ENCODE peak calls at places on chromosomes 13 and 19, in eight cellular contexts. One of them, this sample, is unnamed.

GRCh38 chr19:7904074-7905020 is 670 bp downstream of the MAP2K7 start:
- DNase-seq in mesendoderm: peak; percentile 46
- DNase-seq in H1: no peak
- DNase-seq in mesenchymal stem cell: peak; percentile 41
- DNase-seq in adipocyte: peak; percentile 73
- DNase-seq in NT2/D1: no peak
- DNase-seq in PC-3: no peak
- DNase-seq in fibroblast of lung: no peak
- DNase-seq in this sample: peak; percentile 75

GRCh38 chr13:32178763-32179162 is 136.4 kb downstream of the ZAR1L start:
- DNase-seq in mesendoderm: no peak
- DNase-seq in H1: no peak
- DNase-seq in mesenchymal stem cell: no peak
- DNase-seq in adipocyte: no peak
- DNase-seq in NT2/D1: no peak
- DNase-seq in PC-3: no peak
- DNase-seq in fibroblast of lung: no peak
- DNase-seq in this sample: no peak

GRCh38 chr19:3792114-3792513 is 5.9 kb upstream of the MATK start:
- DNase-seq in mesendoderm: no peak
- DNase-seq in H1: no peak
- DNase-seq in mesenchymal stem cell: no peak
- DNase-seq in adipocyte: no peak
- DNase-seq in NT2/D1: no peak
- DNase-seq in PC-3: peak; percentile 4
- DNase-seq in fibroblast of lung: no peak
- DNase-seq in this sample: no peak

GRCh38 chr19:29662278-29662603 is 3.0 kb upstream of the PLEKHF1 start:
- DNase-seq in mesendoderm: no peak
- DNase-seq in H1: no peak
- DNase-seq in mesenchymal stem cell: no peak
- DNase-seq in adipocyte: no peak
- DNase-seq in NT2/D1: no peak
- DNase-seq in PC-3: no peak
- DNase-seq in fibroblast of lung: no peak
- DNase-seq in this sample: no peak

GRCh38 chr19:31715249-31715944 is 366.2 kb upstream of the TSHZ3 start:
- DNase-seq in mesendoderm: peak; percentile 55
- DNase-seq in H1: no peak
- DNase-seq in mesenchymal stem cell: peak; percentile 6
- DNase-seq in adipocyte: no peak
- DNase-seq in NT2/D1: no peak
- DNase-seq in PC-3: no peak
- DNase-seq in fibroblast of lung: peak; percentile 27
- DNase-seq in this sample: no peak

GRCh38 chr19:6767357-6768235 is at the start of gene SH2D3A:
- DNase-seq in mesendoderm: peak; percentile 98
- DNase-seq in H1: peak; percentile 98
- DNase-seq in mesenchymal stem cell: peak; percentile 19
- DNase-seq in adipocyte: peak; percentile 36
- DNase-seq in NT2/D1: peak; percentile 86
- DNase-seq in PC-3: peak; percentile 99
- DNase-seq in fibroblast of lung: peak; percentile 11
- DNase-seq in this sample: peak; percentile 98

GRCh38 chr13:23289917-23290357 is 109.2 kb downstream of the SGCG start:
- DNase-seq in mesendoderm: no peak
- DNase-seq in H1: no peak
- DNase-seq in mesenchymal stem cell: no peak
- DNase-seq in adipocyte: peak; percentile 12
- DNase-seq in NT2/D1: no peak
- DNase-seq in PC-3: peak; percentile 16
- DNase-seq in fibroblast of lung: peak; percentile 45
- DNase-seq in this sample: peak; percentile 22

GRCh38 chr19:18520848-18521691 is 800 bp downstream of the ELL start:
- DNase-seq in mesendoderm: peak; percentile 33
- DNase-seq in H1: peak; percentile 59
- DNase-seq in mesenchymal stem cell: peak; percentile 46
- DNase-seq in adipocyte: peak; percentile 60
- DNase-seq in NT2/D1: no peak
- DNase-seq in PC-3: no peak
- DNase-seq in fibroblast of lung: no peak
- DNase-seq in this sample: peak; percentile 70

GRCh38 chr13:98528663-98529064 is 48.2 kb downstream of the STK24 start:
- DNase-seq in mesendoderm: no peak
- DNase-seq in H1: no peak
- DNase-seq in mesenchymal stem cell: no peak
- DNase-seq in adipocyte: no peak
- DNase-seq in NT2/D1: no peak
- DNase-seq in PC-3: no peak
- DNase-seq in fibroblast of lung: peak; percentile 63
- DNase-seq in this sample: no peak

DNA sequence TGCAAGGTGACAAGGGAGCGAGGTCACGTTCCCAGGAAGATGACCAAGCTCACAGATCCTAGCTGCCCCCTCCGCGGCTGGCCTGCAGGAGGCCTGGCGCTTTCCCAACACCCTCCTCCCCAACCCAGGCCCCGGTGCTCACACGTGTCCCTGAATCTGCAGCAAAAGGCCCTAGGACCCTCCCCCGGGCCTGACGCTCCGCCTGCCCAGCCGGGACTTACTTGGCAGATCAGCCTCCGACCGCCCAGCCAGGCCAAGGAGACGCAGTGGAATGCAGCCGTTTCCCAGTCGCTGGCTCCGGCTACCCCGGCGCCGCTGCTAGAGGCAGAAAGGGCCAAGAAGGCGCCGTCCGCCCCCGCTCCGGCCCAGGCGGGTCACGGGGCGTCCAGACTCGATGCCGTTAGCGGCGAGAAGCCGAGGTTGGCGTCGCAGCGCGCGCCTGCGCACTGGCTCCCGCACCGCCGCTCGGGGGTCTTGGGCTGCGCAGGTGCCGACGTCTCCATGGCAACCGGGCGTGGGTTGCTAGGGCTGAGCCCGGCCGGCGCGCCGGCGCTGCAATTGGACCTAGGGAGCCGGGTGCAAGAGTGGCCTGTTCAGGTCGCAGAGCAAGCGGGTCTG is at the start of gene PNMA8A:
- DNase-seq in mesendoderm: peak; percentile 91
- DNase-seq in H1: peak; percentile 94
- DNase-seq in mesenchymal stem cell: peak; percentile 84
- DNase-seq in adipocyte: peak; percentile 85
- DNase-seq in NT2/D1: peak; percentile 70
- DNase-seq in PC-3: no peak
- DNase-seq in fibroblast of lung: peak; percentile 85
- DNase-seq in this sample: peak; percentile 14
- H3K9ac ChIP-seq in mesendoderm: peak within 1 kb of the TSS; percentile 78
- H3K9ac ChIP-seq in H1: peak within 1 kb of the TSS; percentile 75
- H3K9ac ChIP-seq in mesenchymal stem cell: peak within 1 kb of the TSS; percentile 72
- H3K9ac ChIP-seq in adipocyte: peak within 1 kb of the TSS; percentile 78
- H3K9ac ChIP-seq in NT2/D1: peak within 1 kb of the TSS; percentile 74
- H3K9ac ChIP-seq in PC-3: no peak within 1 kb of the TSS
- H3K9ac ChIP-seq in fibroblast of lung: peak within 1 kb of the TSS; percentile 43
- H3K9ac ChIP-seq in this sample: no peak within 1 kb of the TSS

DNA sequence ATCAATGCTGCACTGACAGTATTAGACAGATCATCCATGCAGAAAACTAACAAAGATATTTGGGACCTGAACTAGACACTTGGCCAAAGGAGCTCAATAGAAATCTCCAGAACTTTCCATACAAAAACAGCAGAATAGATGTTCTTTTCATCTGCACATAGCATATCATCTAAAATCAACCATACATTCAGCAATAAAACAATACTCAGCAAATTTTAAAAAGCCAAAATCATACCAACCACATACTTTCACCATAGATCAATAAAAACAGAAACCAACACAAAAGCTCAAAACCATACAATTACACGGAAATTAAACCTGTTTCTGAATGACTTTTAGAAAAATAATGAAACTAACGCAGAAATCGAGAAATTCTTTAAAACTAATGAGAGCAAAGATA is 592.6 kb downstream of the SLITRK5 start:
- DNase-seq in mesendoderm: no peak
- DNase-seq in H1: no peak
- DNase-seq in mesenchymal stem cell: no peak
- DNase-seq in adipocyte: no peak
- DNase-seq in NT2/D1: no peak
- DNase-seq in PC-3: no peak
- DNase-seq in fibroblast of lung: no peak
- DNase-seq in this sample: no peak
- H3K4me3 ChIP-seq in mesendoderm: no peak overlapping the region
- H3K4me3 ChIP-seq in H1: no peak overlapping the region
- H3K4me3 ChIP-seq in mesenchymal stem cell: no peak overlapping the region
- H3K4me3 ChIP-seq in adipocyte: no peak overlapping the region
- H3K4me3 ChIP-seq in NT2/D1: no peak overlapping the region
- H3K4me3 ChIP-seq in PC-3: no peak overlapping the region
- H3K4me3 ChIP-seq in fibroblast of lung: no peak overlapping the region
- H3K4me3 ChIP-seq in this sample: peak overlapping the region; percentile 8

GRCh38 chr19:15455996-15456395 is 6.2 kb upstream of the WIZ start:
- DNase-seq in mesendoderm: no peak
- DNase-seq in H1: no peak
- DNase-seq in mesenchymal stem cell: no peak
- DNase-seq in adipocyte: no peak
- DNase-seq in NT2/D1: no peak
- DNase-seq in PC-3: no peak
- DNase-seq in fibroblast of lung: no peak
- DNase-seq in this sample: no peak

GRCh38 chr19:15454371-15454800 is 4.6 kb upstream of the WIZ start:
- DNase-seq in mesendoderm: no peak
- DNase-seq in H1: no peak
- DNase-seq in mesenchymal stem cell: no peak
- DNase-seq in adipocyte: no peak
- DNase-seq in NT2/D1: no peak
- DNase-seq in PC-3: no peak
- DNase-seq in fibroblast of lung: no peak
- DNase-seq in this sample: no peak

GRCh38 chr19:15456871-15457700 is 7.3 kb downstream of the RASAL3 start:
- DNase-seq in mesendoderm: peak; percentile 84
- DNase-seq in H1: peak; percentile 91
- DNase-seq in mesenchymal stem cell: no peak
- DNase-seq in adipocyte: no peak
- DNase-seq in NT2/D1: peak; percentile 48
- DNase-seq in PC-3: peak; percentile 61
- DNase-seq in fibroblast of lung: no peak
- DNase-seq in this sample: peak; percentile 52

GRCh38 chr19:15456441-15456840 is 6.7 kb upstream of the WIZ start:
- DNase-seq in mesendoderm: no peak
- DNase-seq in H1: no peak
- DNase-seq in mesenchymal stem cell: no peak
- DNase-seq in adipocyte: no peak
- DNase-seq in NT2/D1: no peak
- DNase-seq in PC-3: no peak
- DNase-seq in fibroblast of lung: no peak
- DNase-seq in this sample: no peak

GRCh38 chr19:15457701-15458484 is 6.5 kb downstream of the RASAL3 start:
- DNase-seq in mesendoderm: no peak
- DNase-seq in H1: no peak
- DNase-seq in mesenchymal stem cell: no peak
- DNase-seq in adipocyte: no peak
- DNase-seq in NT2/D1: no peak
- DNase-seq in PC-3: no peak
- DNase-seq in fibroblast of lung: no peak
- DNase-seq in this sample: no peak
- H3K36me3 ChIP-seq in mesendoderm: no peaks in the 10 kb centered on the region
- H3K36me3 ChIP-seq in H1: no peaks in the 10 kb centered on the region
- H3K36me3 ChIP-seq in mesenchymal stem cell: no peaks in the 10 kb centered on the region
- H3K36me3 ChIP-seq in adipocyte: no peaks in the 10 kb centered on the region
- H3K36me3 ChIP-seq in NT2/D1: no peaks in the 10 kb centered on the region
- H3K36me3 ChIP-seq in PC-3: no peaks in the 10 kb centered on the region
- H3K36me3 ChIP-seq in fibroblast of lung: no peaks in the 10 kb centered on the region
- H3K36me3 ChIP-seq in this sample: no peaks in the 10 kb centered on the region

GRCh38 chr13:36166051-36166450 is 34.9 kb upstream of the DCLK1 start:
- DNase-seq in mesendoderm: no peak
- DNase-seq in H1: no peak
- DNase-seq in mesenchymal stem cell: no peak
- DNase-seq in adipocyte: no peak
- DNase-seq in NT2/D1: no peak
- DNase-seq in PC-3: no peak
- DNase-seq in fibroblast of lung: no peak
- DNase-seq in this sample: no peak

GRCh38 chr13:36163303-36163702 is 32.1 kb upstream of the DCLK1 start:
- DNase-seq in mesendoderm: peak; percentile 17
- DNase-seq in H1: no peak
- DNase-seq in mesenchymal stem cell: no peak
- DNase-seq in adipocyte: no peak
- DNase-seq in NT2/D1: no peak
- DNase-seq in PC-3: no peak
- DNase-seq in fibroblast of lung: peak; percentile 34
- DNase-seq in this sample: no peak

GRCh38 chr13:36160297-36160696 is 29.1 kb upstream of the DCLK1 start:
- DNase-seq in mesendoderm: no peak
- DNase-seq in H1: no peak
- DNase-seq in mesenchymal stem cell: no peak
- DNase-seq in adipocyte: no peak
- DNase-seq in NT2/D1: no peak
- DNase-seq in PC-3: no peak
- DNase-seq in fibroblast of lung: no peak
- DNase-seq in this sample: no peak

GRCh38 chr13:36158606-36159005 is 27.4 kb upstream of the DCLK1 start:
- DNase-seq in mesendoderm: no peak
- DNase-seq in H1: no peak
- DNase-seq in mesenchymal stem cell: no peak
- DNase-seq in adipocyte: peak; percentile 39
- DNase-seq in NT2/D1: no peak
- DNase-seq in PC-3: peak; percentile 29
- DNase-seq in fibroblast of lung: peak; percentile 78
- DNase-seq in this sample: no peak

GRCh38 chr13:36163809-36164308 is 32.7 kb upstream of the DCLK1 start:
- DNase-seq in mesendoderm: no peak
- DNase-seq in H1: no peak
- DNase-seq in mesenchymal stem cell: no peak
- DNase-seq in adipocyte: peak; percentile 92
- DNase-seq in NT2/D1: no peak
- DNase-seq in PC-3: peak; percentile 18
- DNase-seq in fibroblast of lung: peak; percentile 96
- DNase-seq in this sample: no peak
- H3K9ac ChIP-seq in mesendoderm: no peak overlapping the region
- H3K9ac ChIP-seq in H1: no peak overlapping the region
- H3K9ac ChIP-seq in mesenchymal stem cell: no peak overlapping the region
- H3K9ac ChIP-seq in adipocyte: no peak overlapping the region
- H3K9ac ChIP-seq in NT2/D1: no peak overlapping the region
- H3K9ac ChIP-seq in PC-3: no peak overlapping the region
- H3K9ac ChIP-seq in fibroblast of lung: no peak overlapping the region
- H3K9ac ChIP-seq in this sample: no peak overlapping the region

This sample was measured in Karpas-422.